ENCODE peak calls at places on chromosomes 5 and 9, in six cellular contexts. H, K, L, Z, G and T are unnamed samples.

GRCh38 chr9:119366909-119367690 is 2.1 kb downstream of the BRINP1 start:
- DNase-seq in H (no peak), L (no peak), K (no peak), G (no peak), Z (no peak), T (no peak)

GRCh38 chr5:107567901-107568671 is 102.7 kb downstream of the EFNA5 start:
- DNase-seq in K (no peak), H (no peak), L (no peak), G (no peak), Z (peak), T (no peak)

GRCh38 chr5:180399391-180399790 is 46.3 kb upstream of the GFPT2 start:
- DNase-seq in K (no peak), L (peak), H (no peak), G (no peak), Z (no peak), T (no peak)

GRCh38 chr9:84258371-84258770 is 82.2 kb downstream of the SLC28A3 start:
- DNase-seq in H (no peak), L (peak), G (no peak), Z (no peak), K (no peak), T (no peak)

GRCh38 chr5:52794519-52794918 is 6.8 kb downstream of the ITGA1 start:
- DNase-seq in H (no peak), Z (no peak), G (no peak), L (no peak), K (peak), T (no peak)

GRCh38 chr5:72130342-72130741 is 23.1 kb downstream of the MAP1B start:
- DNase-seq in H (no peak), G (no peak), L (no peak), Z (no peak), K (no peak), T (no peak)

GRCh38 chr9:114898741-114899140 is 31.6 kb downstream of the TNFSF8 start:
- DNase-seq in H (peak), K (peak), Z (no peak), G (peak), L (no peak), T (peak)

GRCh38 chr5:172659909-172660628 is 19.0 kb downstream of the NEURL1B start:
- DNase-seq in H (no peak), G (no peak), K (peak), Z (peak), L (peak), T (peak)

GRCh38 chr5:76608833-76609232 is 14.4 kb downstream of the F2RL2 start:
- DNase-seq in G (no peak), Z (no peak), H (peak), L (no peak), K (no peak), T (no peak)

GRCh38 chr9:81874926-81875325 is 53.3 kb upstream of the SPATA31D4 start:
- DNase-seq in H (peak), L (no peak), Z (no peak), K (no peak), G (no peak), T (no peak)

GRCh38 chr9:130982636-130983282 is 26.2 kb upstream of the LAMC3 start:
- DNase-seq in G (no peak), L (no peak), K (no peak), Z (no peak), H (no peak), T (no peak)

GRCh38 chr5:53416144-53416730 is 64.2 kb upstream of the FST start:
- DNase-seq in G (no peak), L (no peak), H (no peak), K (no peak), Z (no peak), T (no peak)

GRCh38 chr9:33032865-33033264 is 7.8 kb downstream of the DNAJA1 start:
- DNase-seq in L (no peak), H (no peak), Z (no peak), K (no peak), G (no peak), T (no peak)

GRCh38 chr5:173163219-173163618 is 18.9 kb downstream of the BNIP1 start:
- DNase-seq in K (no peak), H (no peak), Z (no peak), G (no peak), L (no peak), T (no peak)

GRCh38 chr5:174056064-174056842 is 10.7 kb downstream of the NSG2 start:
- DNase-seq in Z (no peak), H (no peak), L (no peak), K (no peak), G (no peak), T (no peak)

GRCh38 chr9:138074516-138074915 is 196.9 kb downstream of the CACNA1B start:
- DNase-seq in K (peak), H (no peak), L (peak), Z (no peak), G (no peak), T (peak)

GRCh38 chr9:129434187-129434586 is 186.7 kb downstream of the C9orf50 start:
- DNase-seq in K (no peak), G (no peak), H (no peak), Z (no peak), L (no peak), T (no peak)

GRCh38 chr9:116791314-116791713 is 104.2 kb downstream of the TRIM32 start:
- DNase-seq in H (no peak), K (no peak), Z (no peak), L (no peak), G (no peak), T (no peak)

GRCh38 chr9:26054600-26055516 is 376.6 kb upstream of the TUSC1 start:
- DNase-seq in G (no peak), H (peak), Z (no peak), L (no peak), K (no peak), T (no peak)

GRCh38 chr9:120974921-120975320 is 48.3 kb upstream of the TRAF1 start:
- DNase-seq in G (no peak), H (no peak), K (no peak), L (no peak), Z (no peak), T (no peak)

GRCh38 chr9:6926436-6926835 is 168.7 kb downstream of the KDM4C start:
- DNase-seq in L (no peak), H (no peak), Z (no peak), K (no peak), G (no peak), T (no peak)

GRCh38 chr5:122501087-122501435 is 189.0 kb downstream of the SNCAIP start:
- DNase-seq in H (no peak), G (no peak), K (no peak), L (no peak), Z (no peak), T (no peak)

GRCh38 chr9:14838701-14839100 is 71.5 kb downstream of the FREM1 start:
- DNase-seq in H (no peak), G (no peak), L (no peak), Z (no peak), K (no peak), T (no peak)

GRCh38 chr5:66041612-66042011 is 102.5 kb upstream of the SREK1 start:
- DNase-seq in G (no peak), K (no peak), H (no peak), Z (no peak), L (no peak), T (no peak)

GRCh38 chr5:159821541-159821940 is 94.7 kb upstream of the ADRA1B start:
- DNase-seq in L (no peak), Z (no peak), K (no peak), G (no peak), H (no peak), T (no peak)

GRCh38 chr5:172910828-172911627 is 48.2 kb upstream of the RPL26L1 start:
- DNase-seq in K (peak), Z (no peak), G (no peak), L (peak), H (peak), T (peak)

GRCh38 chr5:53167836-53168235 is 58.3 kb upstream of the MOCS2 start:
- DNase-seq in K (peak), G (no peak), L (no peak), Z (no peak), H (peak), T (peak)

GRCh38 chr9:13568446-13568845 is 289.0 kb upstream of the MPDZ start:
- DNase-seq in G (no peak), Z (no peak), K (no peak), H (peak), L (no peak), T (no peak)

GRCh38 chr9:13569706-13570423 is 290.4 kb upstream of the MPDZ start:
- DNase-seq in Z (no peak), K (no peak), G (no peak), L (no peak), H (peak), T (no peak)

GRCh38 chr9:13567833-13568232 is 288.3 kb upstream of the MPDZ start:
- DNase-seq in K (no peak), H (peak), Z (no peak), G (no peak), L (no peak), T (no peak)

GRCh38 chr9:13568851-13569618 is 289.5 kb upstream of the MPDZ start:
- DNase-seq in H (peak), Z (no peak), K (no peak), L (no peak), G (no peak), T (no peak)

GRCh38 chr9:13570521-13570974 is 291.1 kb upstream of the MPDZ start:
- DNase-seq in G (no peak), Z (no peak), K (no peak), L (no peak), H (peak), T (no peak)
- TF ChIP-seq POLR2AphosphoS5 in G (no peak), Z (no peak), K (no peak), L (no peak), H (no peak), T (no peak)

DNA sequence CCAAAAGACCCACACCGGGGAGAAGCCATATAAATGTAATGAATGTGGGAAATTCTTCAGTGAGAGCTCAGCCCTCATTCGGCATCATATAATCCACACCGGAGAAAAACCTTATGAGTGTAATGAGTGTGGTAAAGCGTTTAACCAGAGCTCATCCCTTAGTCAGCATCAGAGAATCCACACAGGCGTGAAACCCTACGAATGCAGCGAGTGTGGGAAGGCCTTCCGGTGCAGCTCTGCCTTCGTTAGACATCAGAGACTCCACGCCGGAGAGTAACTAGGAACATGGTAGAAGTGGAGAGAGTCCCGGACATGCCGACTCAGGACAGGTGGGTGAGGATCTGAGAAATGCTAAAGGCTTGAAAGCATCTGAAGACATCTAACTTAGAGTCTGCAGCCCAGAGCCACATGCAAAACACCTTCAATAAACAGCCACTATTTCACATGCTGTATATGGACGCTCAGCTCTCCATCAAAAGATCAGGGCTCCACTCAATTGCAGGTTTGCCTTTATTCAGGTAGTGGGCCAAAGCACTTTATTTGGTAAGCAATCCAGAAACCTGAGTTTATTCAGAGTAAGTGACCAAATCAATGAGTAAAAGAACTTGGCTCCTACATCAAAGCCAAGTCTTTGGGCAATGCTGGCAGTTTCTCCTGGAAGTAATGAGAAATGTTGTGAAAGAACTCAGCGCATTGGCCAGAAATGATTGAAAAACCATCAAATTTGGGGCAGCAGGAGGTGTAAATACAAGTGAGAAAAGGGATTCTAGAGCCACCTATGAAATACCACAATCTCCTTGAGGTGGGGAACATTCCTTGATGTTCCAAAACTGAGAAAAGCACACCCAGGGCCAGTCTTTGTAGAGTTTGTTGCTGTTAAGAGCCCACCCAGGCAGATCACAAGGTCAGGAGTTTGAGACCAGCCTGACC is 6.0 kb downstream of the RPL12 start:
- DNase-seq in L (no peak), G (no peak), Z (no peak), K (no peak), H (no peak), T (no peak)
- TF ChIP-seq POLR2AphosphoS5 in L (no peak), G (peak), Z (no peak), K (no peak), H (peak), T (no peak)

DNA sequence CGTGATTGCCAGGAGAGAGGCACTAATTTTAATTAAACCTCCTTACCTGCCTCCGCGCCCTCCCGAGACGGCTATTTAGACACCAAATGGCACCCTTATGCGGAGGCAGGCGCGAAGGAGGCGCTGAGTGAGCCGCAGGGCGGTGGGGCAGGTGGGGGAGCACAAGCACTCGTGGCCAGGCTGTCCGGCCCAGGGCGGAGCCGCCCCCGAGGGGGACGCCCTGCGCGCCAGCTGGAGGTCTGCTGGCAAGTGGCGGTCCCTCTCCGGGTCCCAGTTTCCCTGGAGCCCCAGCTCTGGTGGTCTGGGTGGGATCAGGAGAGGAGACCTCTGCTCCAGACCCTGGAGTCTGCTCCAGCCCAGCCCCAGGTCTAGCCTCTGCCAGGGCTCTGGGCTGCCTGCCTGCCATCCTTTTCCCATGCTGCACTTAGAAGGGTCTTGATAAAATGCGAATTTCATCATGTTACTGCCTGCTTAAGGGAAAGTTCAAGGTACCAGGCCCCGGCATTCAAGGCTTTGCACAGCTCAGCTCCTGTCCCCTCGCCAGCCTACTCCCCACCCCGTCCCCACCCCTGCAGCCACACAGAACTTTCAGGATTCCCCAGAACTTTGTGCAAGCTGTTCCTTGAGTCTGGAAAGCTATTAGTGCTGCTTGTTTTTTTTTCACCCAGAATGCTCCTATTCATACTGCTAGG is 19.6 kb downstream of the NR5A1 start:
- DNase-seq in G (no peak), H (no peak), L (no peak), K (no peak), Z (no peak), T (no peak)
- TF ChIP-seq POLR2AphosphoS5 in G (no peak), H (no peak), L (no peak), K (no peak), Z (no peak), T (no peak)

DNA sequence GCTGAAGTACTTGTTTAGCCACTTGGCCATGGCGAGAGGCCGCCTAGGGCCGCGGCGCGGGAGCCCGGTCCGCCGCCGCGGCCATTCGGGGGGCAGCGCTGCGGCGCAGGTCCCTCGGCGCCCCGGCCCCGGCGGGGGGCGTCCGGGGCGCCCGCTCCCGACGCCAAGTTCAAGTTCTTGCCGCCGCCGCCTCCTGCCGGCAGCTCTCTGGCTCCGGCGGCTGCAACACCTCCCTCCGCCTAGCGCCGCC is 486 bp downstream of the SHB start:
- DNase-seq in H (peak), Z (peak), K (no peak), L (peak), G (peak), T (peak)
- TF ChIP-seq POLR2AphosphoS5 in H (no peak), Z (no peak), K (no peak), L (no peak), G (no peak), T (no peak)

DNA sequence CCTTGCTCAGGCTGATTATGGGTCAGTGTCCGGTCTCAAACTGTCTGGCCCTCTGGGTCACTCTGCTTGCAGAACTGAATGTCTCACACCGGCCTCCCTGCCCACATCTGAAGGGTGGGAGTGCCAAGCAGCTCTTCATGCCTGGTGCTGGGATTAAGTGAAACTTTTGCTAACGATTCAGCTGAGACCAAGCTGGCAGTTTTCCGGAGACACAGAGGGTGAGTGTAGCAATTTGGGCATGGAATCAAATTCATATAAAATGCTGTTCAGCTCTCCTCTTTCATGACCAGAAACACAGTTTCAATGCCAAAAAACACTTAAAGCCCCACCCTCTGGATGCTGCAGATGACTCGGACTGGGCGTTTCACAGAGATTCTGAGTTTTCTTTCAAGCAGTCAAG is 207.5 kb downstream of the NXNL2 start:
- DNase-seq in H (no peak), K (no peak), L (no peak), Z (no peak), G (no peak), T (no peak)
- TF ChIP-seq POLR2AphosphoS5 in H (no peak), K (no peak), L (no peak), Z (no peak), G (no peak), T (peak)

GRCh38 chr5:177020033-177020432 is 2.5 kb upstream of the ZNF346 start:
- DNase-seq in G (no peak), H (no peak), L (no peak), K (no peak), Z (no peak), T (no peak)

GRCh38 chr5:177023247-177023703 is 779 bp downstream of the ZNF346 start:
- DNase-seq in L (peak), K (no peak), G (no peak), Z (no peak), H (peak), T (no peak)

GRCh38 chr5:177024559-177024958 is 2.1 kb downstream of the ZNF346 start:
- DNase-seq in H (no peak), K (no peak), G (no peak), L (no peak), Z (no peak), T (no peak)

GRCh38 chr5:177025139-177025538 is 2.6 kb downstream of the ZNF346 start:
- DNase-seq in L (no peak), H (no peak), Z (no peak), K (no peak), G (no peak), T (no peak)

GRCh38 chr5:177022386-177023246 is at the start of gene ZNF346:
- DNase-seq in G (peak), Z (peak), L (peak), K (peak), H (peak), T (peak)
- TF ChIP-seq POLR2AphosphoS5 in G (peak), Z (peak), L (peak), K (peak), H (peak), T (peak)

GRCh38 chr9:76896035-76896434 is 9.9 kb downstream of the PRUNE2 start:
- DNase-seq in G (no peak), K (no peak), L (no peak), Z (no peak), H (no peak), T (no peak)

GRCh38 chr9:76895186-76895585 is 10.7 kb downstream of the PRUNE2 start:
- DNase-seq in L (no peak), K (no peak), G (no peak), H (no peak), Z (no peak), T (no peak)

GRCh38 chr9:76898786-76899185 is 7.1 kb downstream of the PRUNE2 start:
- DNase-seq in K (no peak), L (no peak), H (no peak), Z (no peak), G (no peak), T (no peak)

GRCh38 chr9:76900884-76901440 is 5.0 kb downstream of the PRUNE2 start:
- DNase-seq in L (no peak), Z (no peak), K (no peak), H (no peak), G (no peak), T (no peak)

DNA sequence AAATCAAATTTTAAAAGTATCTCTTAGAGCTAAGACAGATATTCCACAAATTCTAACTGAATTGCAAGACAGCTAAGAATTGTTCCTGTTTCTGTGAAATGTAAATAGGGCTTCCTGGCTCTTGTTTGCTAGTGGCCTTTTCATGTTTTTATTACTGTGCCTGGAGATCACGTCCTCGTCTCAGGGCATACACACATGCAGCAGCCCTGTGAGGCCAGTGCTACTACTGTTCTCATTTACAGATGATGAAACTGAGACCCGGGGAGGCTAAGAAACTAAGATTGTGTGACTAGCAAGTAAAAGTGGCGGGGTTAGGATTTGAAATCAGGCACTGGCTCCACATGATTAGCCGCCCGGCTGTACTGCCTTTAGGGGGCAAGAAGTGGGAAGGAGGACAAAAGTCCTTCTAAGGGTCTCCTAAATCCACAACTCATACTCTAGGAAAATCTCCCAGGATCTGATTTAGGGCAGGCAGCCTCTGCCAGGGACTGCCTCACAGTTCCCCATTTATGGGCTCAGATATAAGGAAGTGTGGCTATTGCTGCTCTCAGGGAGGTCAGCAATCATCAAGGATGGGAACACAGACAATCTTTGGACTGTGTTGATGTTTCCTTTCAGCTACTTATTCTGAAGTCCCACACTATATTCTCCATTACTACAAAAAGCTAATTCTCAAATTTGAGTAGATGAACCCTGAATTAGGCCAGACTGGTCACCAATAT is 7.9 kb downstream of the PRUNE2 start:
- DNase-seq in L (no peak), K (no peak), Z (no peak), G (no peak), H (no peak), T (no peak)
- TF ChIP-seq POLR2AphosphoS5 in L (no peak), K (no peak), Z (peak), G (no peak), H (no peak), T (no peak)